ENCODE peak calls at places on chromosomes 4 and X, in nine cellular contexts. E is A673, X is vagina, S is uterus, Z is foreskin keratinocyte, O is RWPE1, B is Peyer's patch, N is upper lobe of left lung, C is A549. K is an unnamed sample.

GRCh38 chr4:8250167-8250566 is 19.4 kb upstream of the HTRA3 start:
- DNase-seq in C (no peak), N (no peak), S (no peak), O (no peak), E (no peak), X (no peak), Z (no peak), B (no peak), K (no peak)

GRCh38 chrX:153766098-153766817 is 2.2 kb downstream of the PLXNB3 start:
- DNase-seq in Z (peak; percentile 40), N (no peak), E (peak; percentile 28), B (peak; percentile 36), X (no peak), C (peak; percentile 30), O (peak; percentile 60), S (peak; percentile 40), K (peak; percentile 72)

GRCh38 chrX:55039471-55039870 is 8.7 kb upstream of the ALAS2 start:
- DNase-seq in B (no peak), N (no peak), Z (no peak), E (no peak), C (no peak), O (peak; percentile 10), S (no peak), X (no peak), K (no peak)

GRCh38 chr4:121375262-121375661 is 5.6 kb downstream of the QRFPR start:
- DNase-seq in N (no peak), S (no peak), B (no peak), X (no peak), O (peak; percentile 54), Z (no peak), E (peak; percentile 68), C (no peak), K (peak; percentile 15)

GRCh38 chr4:24988776-24989175 is 42.0 kb downstream of the LGI2 start:
- DNase-seq in N (no peak), Z (no peak), B (no peak), X (no peak), C (peak; percentile 30), O (peak; percentile 32), E (peak; percentile 42), S (no peak), K (peak; percentile 26)

GRCh38 chr4:37928896-37929537 is 31.2 kb upstream of the PTTG2 start:
- DNase-seq in S (no peak), O (no peak), X (no peak), E (peak; percentile 59), Z (no peak), N (no peak), C (no peak), B (no peak), K (no peak)

GRCh38 chrX:151902813-151903591 is 9.7 kb upstream of the MAGEA4 start:
- DNase-seq in E (no peak), X (no peak), O (peak; percentile 68), Z (peak; percentile 54), B (peak; percentile 57), S (peak; percentile 44), C (peak; percentile 90), N (no peak), K (peak; percentile 71)

GRCh38 chr4:84938316-84938715 is 28.2 kb downstream of the WDFY3 start:
- DNase-seq in Z (no peak), X (no peak), C (no peak), E (no peak), O (peak; percentile 61), N (no peak), B (no peak), S (no peak), K (no peak)

GRCh38 chr4:79025170-79025569 is 85.9 kb upstream of the PAQR3 start:
- DNase-seq in N (no peak), B (no peak), Z (no peak), E (no peak), S (no peak), C (no peak), O (no peak), X (no peak), K (no peak)

GRCh38 chrX:69387559-69388487 is 116.3 kb upstream of the NALF2 start:
- DNase-seq in Z (no peak), N (peak; percentile 26), X (peak; percentile 93), O (peak; percentile 33), C (peak; percentile 46), E (peak; percentile 84), S (peak; percentile 44), B (no peak), K (peak; percentile 66)

GRCh38 chr4:54098375-54098774 is 1.6 kb upstream of the GSX2 start:
- DNase-seq in Z (no peak), S (no peak), X (no peak), N (no peak), E (no peak), O (no peak), C (no peak), B (no peak), K (no peak)

GRCh38 chr4:155430895-155431467 is 54.2 kb upstream of the MAP9 start:
- DNase-seq in Z (no peak), X (no peak), E (no peak), S (no peak), O (no peak), B (no peak), C (no peak), N (no peak), K (no peak)

GRCh38 chr4:155434904-155435303 is 58.1 kb upstream of the MAP9 start:
- DNase-seq in N (no peak), E (no peak), B (no peak), C (no peak), Z (no peak), X (no peak), O (no peak), S (no peak), K (no peak)

GRCh38 chr4:155428128-155428527 is 51.4 kb upstream of the MAP9 start:
- DNase-seq in S (no peak), O (no peak), B (no peak), E (no peak), X (no peak), C (no peak), N (no peak), Z (no peak), K (no peak)

GRCh38 chr4:155433636-155434360 is 57.0 kb upstream of the MAP9 start:
- DNase-seq in E (no peak), N (no peak), B (no peak), O (peak; percentile 68), S (no peak), C (peak; percentile 11), Z (peak; percentile 90), X (no peak), K (no peak)
- H3K27ac ChIP-seq in E (no peak overlapping the region), N (no peak overlapping the region), B (no peak overlapping the region), O (no peak overlapping the region), S (no peak overlapping the region), C (no peak overlapping the region), Z (peak overlapping the region; percentile 31), X (no peak overlapping the region), K (no peak overlapping the region)

DNA sequence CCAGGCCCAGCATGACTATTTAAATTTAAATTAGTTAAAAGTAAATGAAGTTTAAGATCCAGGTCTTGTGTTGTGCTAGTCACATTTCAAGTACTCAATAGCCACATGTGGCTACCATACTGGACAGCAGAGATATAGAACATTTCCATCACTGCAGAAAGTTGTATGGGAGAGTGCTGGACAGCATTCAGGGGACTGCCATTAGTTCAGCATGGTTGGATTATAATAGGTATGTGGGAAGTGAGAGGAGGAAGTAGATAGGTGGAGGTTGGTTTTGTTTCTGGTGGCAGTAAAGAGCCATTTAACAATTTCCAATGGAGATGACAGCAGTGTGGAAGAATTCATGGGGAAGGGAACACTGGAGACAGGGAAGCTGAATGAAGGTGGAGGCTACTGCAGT is 42.1 kb downstream of the ERVMER34-1 start:
- DNase-seq in C (no peak), N (no peak), E (no peak), S (no peak), O (no peak), X (no peak), B (no peak), Z (no peak), K (no peak)
- H3K27ac ChIP-seq in C (no peak overlapping the region), N (no peak overlapping the region), E (no peak overlapping the region), S (no peak overlapping the region), O (no peak overlapping the region), X (no peak overlapping the region), B (no peak overlapping the region), Z (no peak overlapping the region), K (no peak overlapping the region)

DNA sequence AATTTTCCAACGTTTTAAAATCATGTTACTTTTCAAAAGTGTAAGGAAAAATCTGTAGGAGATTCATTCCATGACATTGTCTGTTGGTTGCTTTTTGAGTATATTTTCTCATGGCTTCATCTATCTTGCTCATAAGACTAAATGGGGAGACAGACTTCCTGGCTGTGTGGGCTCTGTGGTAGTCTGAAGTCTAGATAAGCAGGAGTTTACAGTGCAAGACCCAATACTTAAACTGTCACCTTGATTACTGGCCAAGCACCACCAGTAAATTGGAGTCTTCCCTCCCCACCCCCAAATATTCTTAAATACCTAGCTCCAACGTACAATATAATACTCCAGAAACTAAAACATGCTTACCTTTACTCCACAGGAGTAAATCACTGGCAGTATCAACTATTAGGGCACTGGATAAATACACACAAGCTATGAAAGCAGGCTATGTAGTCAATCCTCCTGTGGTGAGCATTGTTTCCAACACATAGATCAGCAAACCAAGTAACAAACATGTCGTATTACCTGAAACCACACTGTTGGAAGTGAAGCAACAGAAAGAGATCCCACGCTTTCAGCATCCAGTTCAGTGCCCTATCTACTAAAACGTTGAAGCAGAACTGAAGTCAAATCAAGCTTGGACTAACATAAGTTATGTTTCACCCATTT is 6.2 kb downstream of the HNRNPD start:
- DNase-seq in O (no peak), C (no peak), N (no peak), X (no peak), S (no peak), E (no peak), Z (no peak), B (no peak), K (no peak)
- H3K27ac ChIP-seq in O (no peak overlapping the region), C (no peak overlapping the region), N (no peak overlapping the region), X (no peak overlapping the region), S (no peak overlapping the region), E (no peak overlapping the region), Z (no peak overlapping the region), B (no peak overlapping the region), K (no peak overlapping the region)

DNA sequence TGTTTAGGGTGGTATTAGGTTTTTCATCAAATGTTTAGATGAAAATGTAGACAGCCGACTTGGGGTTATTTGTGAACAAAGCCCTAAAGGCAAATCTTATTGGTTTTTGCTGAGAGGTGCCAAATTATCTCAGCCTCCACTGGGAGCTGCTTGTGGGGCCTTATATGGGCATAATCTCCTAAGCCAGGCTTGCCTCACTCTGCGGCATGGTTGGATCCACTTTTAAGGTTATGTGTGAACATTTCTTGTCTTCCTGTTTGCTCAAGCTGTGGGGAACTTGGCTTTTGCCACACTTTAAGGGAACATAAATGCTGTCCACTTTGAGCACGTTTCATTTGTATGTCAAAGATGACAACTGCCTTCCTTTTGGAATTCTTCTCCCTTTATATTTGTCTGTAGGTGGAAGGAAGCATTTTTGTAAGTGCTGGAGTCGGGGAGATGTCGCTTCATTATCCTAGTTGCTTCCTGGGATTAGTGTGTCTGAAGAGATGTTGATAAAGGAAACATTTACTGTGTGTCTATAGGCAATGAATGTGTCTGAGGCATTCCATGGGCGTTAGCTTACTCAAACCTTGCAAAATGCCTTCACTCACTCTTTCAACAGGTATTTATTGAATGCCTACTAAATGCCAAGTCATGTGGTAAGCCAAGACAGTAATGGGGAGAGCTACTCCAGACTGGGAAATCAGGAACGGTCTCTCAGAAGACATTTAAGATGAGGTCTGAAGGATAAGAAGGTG is 78.3 kb downstream of the SLC9A6 start:
- DNase-seq in X (no peak), O (no peak), B (no peak), S (peak; percentile 57), C (no peak), E (peak; percentile 51), Z (no peak), N (peak; percentile 26), K (no peak)
- H3K27ac ChIP-seq in X (peak overlapping the region; percentile 48), O (no peak overlapping the region), B (peak overlapping the region; percentile 22), S (peak overlapping the region; percentile 82), C (no peak overlapping the region), E (peak overlapping the region; percentile 22), Z (no peak overlapping the region), N (no peak overlapping the region), K (peak overlapping the region; percentile 6)

K was measured in hepatocyte.